ENCODE peak calls at places on chromosomes 13 and 19, in nine cellular contexts. H, R, N, U, Y, E, X, O and F are unnamed samples.

GRCh38 chr13:35164324-35164932 is 222.4 kb downstream of the NBEA start:
- DNase-seq in H (no peak), R (no peak), N (no peak), U (no peak), Y (no peak), E (no peak), X (peak), O (no peak), F (no peak)

GRCh38 chr13:33441015-33441414 is 155.5 kb upstream of the STARD13 start:
- DNase-seq in H (no peak), R (no peak), N (no peak), U (no peak), Y (no peak), E (no peak), X (peak), O (no peak), F (peak)

GRCh38 chr19:15251749-15252397 is 19.6 kb upstream of the EPHX3 start:
- DNase-seq in H (peak), R (peak), N (no peak), U (peak), Y (no peak), E (peak), X (peak), O (no peak), F (peak)

GRCh38 chr19:37907735-37908066 is 693 bp downstream of the SIPA1L3 start:
- DNase-seq in H (no peak), R (no peak), N (no peak), U (no peak), Y (no peak), E (no peak), X (no peak), O (no peak), F (no peak)

GRCh38 chr13:99217461-99218101 is 16.9 kb downstream of the UBAC2 start:
- DNase-seq in H (peak), R (no peak), N (no peak), U (no peak), Y (no peak), E (no peak), X (no peak), O (peak), F (no peak)

GRCh38 chr13:42660367-42660965 is 86.5 kb downstream of the TNFSF11 start:
- DNase-seq in H (no peak), R (no peak), N (no peak), U (no peak), Y (no peak), E (no peak), X (peak), O (no peak), F (no peak)

GRCh38 chr19:12838182-12838890 is at the start of gene MAST1:
- DNase-seq in H (peak), R (no peak), N (peak), U (no peak), Y (peak), E (peak), X (peak), O (peak), F (peak)

GRCh38 chr13:35695411-35695810 is 218.9 kb upstream of the MAB21L1 start:
- DNase-seq in H (no peak), R (no peak), N (no peak), U (no peak), Y (no peak), E (no peak), X (no peak), O (no peak), F (no peak)

GRCh38 chr19:46818812-46819211 is 30.4 kb upstream of the SLC1A5 start:
- DNase-seq in H (no peak), R (no peak), N (no peak), U (no peak), Y (no peak), E (no peak), X (peak), O (no peak), F (no peak)

GRCh38 chr13:46687810-46688209 is 109.2 kb downstream of the ESD start:
- DNase-seq in H (no peak), R (no peak), N (no peak), U (no peak), Y (no peak), E (no peak), X (peak), O (no peak), F (no peak)

GRCh38 chr13:108033800-108034707 is 181.3 kb downstream of the LIG4 start:
- DNase-seq in H (no peak), R (no peak), N (no peak), U (no peak), Y (no peak), E (no peak), X (no peak), O (no peak), F (no peak)

GRCh38 chr19:5403968-5404640 is 51.1 kb upstream of the ZNRF4 start:
- DNase-seq in H (peak), R (peak), N (peak), U (peak), Y (peak), E (peak), X (peak), O (no peak), F (peak)

GRCh38 chr19:19597809-19598306 is 20.6 kb downstream of the PBX4 start:
- DNase-seq in H (no peak), R (no peak), N (no peak), U (no peak), Y (peak), E (no peak), X (no peak), O (peak), F (no peak)